ENCODE peak calls at places on chromosome 11, in six cellular contexts. X is breast epithelium; I is upper lobe of right lung; E is brain microvascular endothelial cell; B is psoas muscle; K is CD8-positive, alpha-beta memory T cell. N is an unnamed sample.
A peak's percentile ranks its signal among the peaks of the same experiment; 100 is the strongest.

GRCh38 chr11:108780119-108780518 is 115.2 kb downstream of the DDX10 start:
- DNase-seq in X (no peak), I (no peak), E (no peak), B (no peak), K (no peak), N (no peak)

GRCh38 chr11:17208257-17208999 is 642 bp upstream of the PIK3C2A start:
- DNase-seq in X (peak; percentile 55), I (no peak), E (peak; percentile 50), B (no peak), K (no peak), N (peak; percentile 7)

GRCh38 chr11:126561327-126561893 is 205.9 kb downstream of the ST3GAL4 start:
- DNase-seq in X (no peak), I (no peak), E (peak; percentile 53), B (no peak), K (no peak), N (no peak)

GRCh38 chr11:102467080-102467708 is 14.6 kb upstream of the TMEM123 start:
- DNase-seq in X (no peak), I (no peak), E (no peak), B (no peak), K (no peak), N (no peak)

GRCh38 chr11:69967484-69967883 is 110.6 kb upstream of the ANO1 start:
- DNase-seq in X (no peak), I (no peak), E (no peak), B (no peak), K (no peak), N (no peak)

GRCh38 chr11:104968365-104968855 is at the start of gene CASP4:
- DNase-seq in X (no peak), I (no peak), E (peak; percentile 32), B (no peak), K (peak; percentile 49), N (no peak)

GRCh38 chr11:70868341-70868885 is 384.0 kb downstream of the SHANK2 start:
- DNase-seq in X (no peak), I (no peak), E (no peak), B (no peak), K (no peak), N (no peak)

GRCh38 chr11:3204141-3205015 is 14.2 kb downstream of the MRGPRG start:
- DNase-seq in X (no peak), I (no peak), E (no peak), B (peak; percentile 10), K (no peak), N (no peak)

GRCh38 chr11:33065445-33066178 is 26.2 kb downstream of the TCP11L1 start:
- DNase-seq in X (peak; percentile 62), I (peak; percentile 84), E (peak; percentile 64), B (peak; percentile 54), K (peak; percentile 59), N (peak; percentile 39)

GRCh38 chr11:41461057-41461681 is 1.7 kb upstream of the LRRC4C start:
- DNase-seq in X (no peak), I (no peak), E (no peak), B (no peak), K (no peak), N (no peak)

GRCh38 chr11:3164540-3165151 is 464 bp downstream of the OSBPL5 start:
- DNase-seq in X (no peak), I (peak; percentile 66), E (no peak), B (no peak), K (no peak), N (no peak)

GRCh38 chr11:43802509-43802908 is 78.1 kb upstream of the ALKBH3 start:
- DNase-seq in X (no peak), I (no peak), E (no peak), B (no peak), K (no peak), N (no peak)

GRCh38 chr11:8685820-8686219 is 3.2 kb downstream of the RPL27A start:
- DNase-seq in X (no peak), I (no peak), E (no peak), B (no peak), K (no peak), N (no peak)

GRCh38 chr11:27357250-27357649 is 5.8 kb downstream of the CCDC34 start:
- DNase-seq in X (no peak), I (no peak), E (no peak), B (no peak), K (no peak), N (no peak)

GRCh38 chr11:58979222-58979621 is 39.9 kb downstream of the GLYATL1 start:
- DNase-seq in X (no peak), I (no peak), E (no peak), B (no peak), K (no peak), N (no peak)

GRCh38 chr11:63427971-63428508 is 58.5 kb downstream of the SLC22A9 start:
- DNase-seq in X (no peak), I (no peak), E (no peak), B (no peak), K (no peak), N (no peak)

GRCh38 chr11:848380-848931 is 5.8 kb downstream of the TSPAN4 start:
- DNase-seq in X (no peak), I (peak; percentile 81), E (no peak), B (no peak), K (peak; percentile 59), N (peak; percentile 36)

GRCh38 chr11:845872-846271 is 3.2 kb downstream of the TSPAN4 start:
- DNase-seq in X (no peak), I (no peak), E (no peak), B (no peak), K (no peak), N (no peak)

GRCh38 chr11:844693-845644 is 2.3 kb downstream of the TSPAN4 start:
- DNase-seq in X (peak; percentile 88), I (peak; percentile 94), E (no peak), B (peak; percentile 90), K (no peak), N (no peak)

GRCh38 chr11:847876-848275 is 5.2 kb downstream of the TSPAN4 start:
- DNase-seq in X (no peak), I (no peak), E (no peak), B (no peak), K (no peak), N (no peak)

DNA sequence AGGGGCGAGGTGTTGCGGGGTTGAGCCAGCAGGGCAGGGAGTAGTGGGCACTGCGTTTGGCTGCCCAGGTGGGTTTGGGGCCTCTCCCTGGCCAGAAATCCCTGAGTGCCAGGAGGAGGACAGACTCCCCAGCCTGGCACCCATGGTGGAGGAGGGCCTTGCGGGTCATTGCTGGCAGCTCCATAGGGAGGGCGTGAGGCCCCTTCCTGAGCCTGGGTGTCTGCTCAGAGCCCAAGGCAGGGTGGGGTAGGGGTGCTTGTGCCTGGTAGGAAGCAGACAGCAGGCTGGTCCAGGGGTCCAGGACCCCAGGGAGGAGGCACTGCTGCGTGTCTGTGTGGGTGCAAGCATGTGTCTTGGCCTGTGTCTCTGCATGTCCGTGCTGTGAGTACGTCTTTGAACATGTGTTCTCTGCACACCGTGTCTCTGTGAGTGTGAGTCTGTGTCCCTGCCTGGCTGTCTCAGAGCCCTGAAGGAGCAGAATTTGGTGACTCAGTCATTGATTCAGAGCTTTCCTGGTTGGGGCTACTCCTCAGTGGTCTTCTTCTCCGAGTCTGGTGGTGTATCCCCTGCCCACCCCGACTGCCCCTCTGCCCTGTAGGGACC is 3.9 kb downstream of the TSPAN4 start:
- DNase-seq in X (no peak), I (no peak), E (no peak), B (no peak), K (no peak), N (no peak)
- H3K4me3 ChIP-seq in X (no peak overlapping the region), I (no peak overlapping the region), E (no peak overlapping the region), B (no peak overlapping the region), K (no peak overlapping the region), N (no peak overlapping the region)

DNA sequence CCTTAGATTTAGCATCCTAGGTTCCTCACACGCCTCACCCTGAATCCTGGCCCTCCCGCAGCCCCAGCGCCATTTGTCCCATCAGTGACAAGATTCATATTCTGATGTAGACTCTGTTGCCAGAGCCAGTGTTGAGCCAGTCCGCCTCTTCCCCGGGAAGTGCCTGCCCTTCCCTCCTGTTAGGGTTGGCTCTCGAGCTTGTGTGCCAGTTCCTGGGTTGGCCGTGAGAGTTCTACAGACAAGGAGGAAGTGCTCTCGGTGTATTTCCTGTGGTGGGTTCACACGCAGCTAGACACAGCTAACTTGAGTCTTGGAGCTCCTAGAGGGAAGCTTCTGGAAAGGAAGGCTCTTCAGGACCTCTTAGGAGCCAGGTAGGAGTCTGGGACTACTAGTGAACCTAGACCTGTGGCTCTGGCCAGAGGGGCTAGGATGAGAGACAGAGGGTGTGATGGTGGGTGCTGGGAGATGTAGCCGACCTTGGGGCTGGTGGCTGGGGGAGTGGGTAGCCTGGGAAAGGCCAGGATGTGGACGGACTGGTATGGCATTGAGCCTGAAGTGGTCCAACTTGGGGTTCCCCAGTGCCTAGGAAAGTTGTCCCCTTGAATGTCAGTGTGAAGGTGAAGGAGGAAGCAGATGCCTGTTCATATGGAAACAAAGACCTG is at the start of gene IL18BP:
- DNase-seq in X (peak; percentile 41), I (peak; percentile 63), E (no peak), B (no peak), K (peak; percentile 27), N (peak; percentile 15)
- H3K4me3 ChIP-seq in X (peak within 1 kb of the TSS; percentile 51), I (peak within 1 kb of the TSS; percentile 40), E (no peak within 1 kb of the TSS), B (peak within 1 kb of the TSS; percentile 41), K (peak within 1 kb of the TSS; percentile 64), N (peak within 1 kb of the TSS; percentile 54)

DNA sequence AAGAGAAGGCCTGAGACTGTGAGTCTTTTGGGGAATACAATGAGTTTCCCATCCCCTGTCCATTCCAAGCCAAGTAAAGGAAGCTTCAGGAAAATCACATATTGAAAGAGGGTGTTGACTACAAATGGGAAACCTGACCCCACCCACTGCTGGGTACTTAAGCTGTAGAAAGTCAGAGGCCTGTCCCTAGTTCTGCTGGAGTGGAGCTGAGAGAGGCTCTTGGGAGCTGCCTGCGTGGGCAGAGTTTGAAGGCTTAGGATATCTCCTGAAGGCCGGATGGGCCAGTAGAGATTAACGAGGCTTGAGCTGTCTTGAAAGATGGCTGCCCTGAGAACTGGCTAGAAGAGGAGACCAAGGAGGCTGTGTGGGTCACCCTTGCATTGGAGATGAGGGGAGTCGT is 176.2 kb upstream of the NECTIN1 start:
- DNase-seq in X (no peak), I (peak; percentile 43), E (no peak), B (no peak), K (no peak), N (no peak)
- H3K4me3 ChIP-seq in X (no peak overlapping the region), I (no peak overlapping the region), E (no peak overlapping the region), B (no peak overlapping the region), K (no peak overlapping the region), N (no peak overlapping the region)

GRCh38 chr11:96309001-96309642 is 33.9 kb downstream of the MAML2 start:
- DNase-seq in X (no peak), I (no peak), E (no peak), B (no peak), K (no peak), N (no peak)

GRCh38 chr11:96306600-96306932 is 36.4 kb downstream of the MAML2 start:
- DNase-seq in X (no peak), I (no peak), E (peak; percentile 52), B (no peak), K (no peak), N (no peak)

GRCh38 chr11:96306933-96307747 is 35.9 kb downstream of the MAML2 start:
- DNase-seq in X (peak; percentile 82), I (no peak), E (peak; percentile 100), B (peak; percentile 60), K (no peak), N (no peak)

GRCh38 chr11:96309643-96310017 is 33.4 kb downstream of the MAML2 start:
- DNase-seq in X (no peak), I (no peak), E (no peak), B (no peak), K (no peak), N (no peak)

DNA sequence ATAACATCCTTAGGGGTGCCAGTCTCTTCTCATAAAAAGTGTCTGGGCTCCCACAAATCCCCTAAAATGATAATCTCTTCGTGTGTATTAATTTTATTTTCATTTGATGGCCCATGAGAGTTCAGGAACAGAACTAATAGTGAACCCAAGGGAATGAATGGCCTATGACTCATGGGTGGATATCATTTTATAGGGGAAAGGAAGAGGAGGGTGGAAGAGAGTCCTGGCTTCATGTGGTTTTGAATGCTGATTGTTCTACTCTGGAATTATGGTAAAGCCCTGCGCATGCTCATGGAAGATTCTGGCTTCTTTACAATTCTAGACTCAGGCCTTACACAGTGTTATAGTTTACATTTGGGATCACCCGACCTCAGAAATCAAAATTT is 35.3 kb downstream of the MAML2 start:
- DNase-seq in X (no peak), I (no peak), E (peak; percentile 90), B (no peak), K (no peak), N (no peak)
- H3K4me3 ChIP-seq in X (peak overlapping the region; percentile 53), I (peak overlapping the region; percentile 25), E (peak overlapping the region; percentile 37), B (peak overlapping the region; percentile 41), K (no peak overlapping the region), N (no peak overlapping the region)